ENCODE peak calls at places on chromosomes 6 and 20, in four cellular contexts. One of them, this sample, is unnamed.

GRCh38 chr6:83354747-83355146 is 76.1 kb downstream of the ME1 start:
- DNase-seq in H1: no peak
- DNase-seq in IMR-90: peak
- DNase-seq in H9: no peak
- DNase-seq in this sample: no peak

GRCh38 chr6:105429676-105430075 is 26.8 kb upstream of the PREP start:
- DNase-seq in H1: no peak
- DNase-seq in IMR-90: peak
- DNase-seq in H9: no peak
- DNase-seq in this sample: no peak

GRCh38 chr6:10685092-10685769 is 9.2 kb downstream of the C6orf52 start:
- DNase-seq in H1: no peak
- DNase-seq in IMR-90: no peak
- DNase-seq in H9: no peak
- DNase-seq in this sample: no peak

GRCh38 chr20:1802385-1803215 is 92.6 kb upstream of the SIRPA start:
- DNase-seq in H1: no peak
- DNase-seq in IMR-90: peak
- DNase-seq in H9: peak
- DNase-seq in this sample: peak

GRCh38 chr6:27754408-27754782 is 157.8 kb downstream of the OR2B2 start:
- DNase-seq in H1: no peak
- DNase-seq in IMR-90: no peak
- DNase-seq in H9: no peak
- DNase-seq in this sample: no peak

GRCh38 chr20:57040924-57041323 is 225.5 kb downstream of the BMP7 start:
- DNase-seq in H1: no peak
- DNase-seq in IMR-90: peak
- DNase-seq in H9: no peak
- DNase-seq in this sample: no peak

GRCh38 chr6:100160913-100161312 is 166.9 kb upstream of the MCHR2 start:
- DNase-seq in H1: peak
- DNase-seq in IMR-90: no peak
- DNase-seq in H9: peak
- DNase-seq in this sample: peak

GRCh38 chr20:16459019-16459700 is 114.1 kb downstream of the KIF16B start:
- DNase-seq in H1: no peak
- DNase-seq in IMR-90: peak
- DNase-seq in H9: no peak
- DNase-seq in this sample: peak

GRCh38 chr20:3871549-3872265 is 17.5 kb upstream of the PANK2 start:
- DNase-seq in H1: no peak
- DNase-seq in IMR-90: no peak
- DNase-seq in H9: no peak
- DNase-seq in this sample: peak

GRCh38 chr20:63706027-63706695 is 1.6 kb downstream of the ARFRP1 start:
- DNase-seq in H1: no peak
- DNase-seq in IMR-90: no peak
- DNase-seq in H9: no peak
- DNase-seq in this sample: no peak

GRCh38 chr20:35009665-35010328 is 54.1 kb downstream of the MYH7B start:
- DNase-seq in H1: no peak
- DNase-seq in IMR-90: no peak
- DNase-seq in H9: peak
- DNase-seq in this sample: no peak

GRCh38 chr6:123529058-123529457 is 107.7 kb downstream of the TRDN start:
- DNase-seq in H1: no peak
- DNase-seq in IMR-90: no peak
- DNase-seq in H9: no peak
- DNase-seq in this sample: no peak

GRCh38 chr6:56022678-56023077 is 147.3 kb upstream of the BMP5 start:
- DNase-seq in H1: no peak
- DNase-seq in IMR-90: no peak
- DNase-seq in H9: no peak
- DNase-seq in this sample: no peak

GRCh38 chr6:2850480-2851150 is 9.0 kb upstream of the SERPINB1 start:
- DNase-seq in H1: no peak
- DNase-seq in IMR-90: peak
- DNase-seq in H9: no peak
- DNase-seq in this sample: peak

GRCh38 chr6:122389704-122390103 is 9.7 kb upstream of the HSF2 start:
- DNase-seq in H1: no peak
- DNase-seq in IMR-90: peak
- DNase-seq in H9: no peak
- DNase-seq in this sample: peak

GRCh38 chr20:1637755-1638154 is 17.9 kb upstream of the SIRPB1 start:
- DNase-seq in H1: no peak
- DNase-seq in IMR-90: no peak
- DNase-seq in H9: no peak
- DNase-seq in this sample: no peak

GRCh38 chr20:58691773-58692578 is 624 bp upstream of the NPEPL1 start:
- DNase-seq in H1: no peak
- DNase-seq in IMR-90: no peak
- DNase-seq in H9: peak
- DNase-seq in this sample: peak

GRCh38 chr20:63024573-63025392 is 18.0 kb upstream of the BHLHE23 start:
- DNase-seq in H1: no peak
- DNase-seq in IMR-90: no peak
- DNase-seq in H9: peak
- DNase-seq in this sample: no peak

GRCh38 chr6:101386982-101387381 is 6.5 kb upstream of the GRIK2 start:
- DNase-seq in H1: no peak
- DNase-seq in IMR-90: no peak
- DNase-seq in H9: peak
- DNase-seq in this sample: peak

GRCh38 chr6:163897030-163897429 is 482.5 kb downstream of the QKI start:
- DNase-seq in H1: no peak
- DNase-seq in IMR-90: peak
- DNase-seq in H9: no peak
- DNase-seq in this sample: no peak

GRCh38 chr6:14228571-14228970 is 111.0 kb downstream of the CD83 start:
- DNase-seq in H1: no peak
- DNase-seq in IMR-90: peak
- DNase-seq in H9: no peak
- DNase-seq in this sample: no peak

GRCh38 chr20:17936791-17937687 is 31.6 kb downstream of the SNX5 start:
- DNase-seq in H1: no peak
- DNase-seq in IMR-90: peak
- DNase-seq in H9: no peak
- DNase-seq in this sample: peak

GRCh38 chr6:7727951-7728854 is 2.3 kb downstream of the BMP6 start:
- DNase-seq in H1: no peak
- DNase-seq in IMR-90: no peak
- DNase-seq in H9: peak
- DNase-seq in this sample: peak

GRCh38 chr6:12479885-12480284 is 189.7 kb downstream of the EDN1 start:
- DNase-seq in H1: no peak
- DNase-seq in IMR-90: peak
- DNase-seq in H9: no peak
- DNase-seq in this sample: no peak

GRCh38 chr6:136655251-136656014 is 105.2 kb upstream of the MAP7 start:
- DNase-seq in H1: no peak
- DNase-seq in IMR-90: no peak
- DNase-seq in H9: no peak
- DNase-seq in this sample: no peak

GRCh38 chr6:37100740-37101139 is 69.2 kb upstream of the PIM1 start:
- DNase-seq in H1: no peak
- DNase-seq in IMR-90: no peak
- DNase-seq in H9: no peak
- DNase-seq in this sample: no peak

GRCh38 chr6:7647504-7647903 is 57.5 kb downstream of the SNRNP48 start:
- DNase-seq in H1: no peak
- DNase-seq in IMR-90: no peak
- DNase-seq in H9: no peak
- DNase-seq in this sample: no peak

GRCh38 chr20:32891926-32892660 is 33.4 kb downstream of the EFCAB8 start:
- DNase-seq in H1: no peak
- DNase-seq in IMR-90: no peak
- DNase-seq in H9: no peak
- DNase-seq in this sample: no peak
- H3K56ac ChIP-seq in H1: no peak
- H3K56ac ChIP-seq in IMR-90: no peak
- H3K56ac ChIP-seq in H9: no peak
- H3K56ac ChIP-seq in this sample: no peak

GRCh38 chr6:151119823-151120524 is 119.8 kb upstream of the AKAP12 start:
- DNase-seq in H1: no peak
- DNase-seq in IMR-90: no peak
- DNase-seq in H9: no peak
- DNase-seq in this sample: no peak

GRCh38 chr6:151121900-151122299 is 117.9 kb upstream of the AKAP12 start:
- DNase-seq in H1: no peak
- DNase-seq in IMR-90: no peak
- DNase-seq in H9: no peak
- DNase-seq in this sample: no peak

GRCh38 chr6:151113641-151114040 is 126.1 kb upstream of the AKAP12 start:
- DNase-seq in H1: no peak
- DNase-seq in IMR-90: no peak
- DNase-seq in H9: no peak
- DNase-seq in this sample: no peak

GRCh38 chr6:151118453-151119123 is 121.2 kb upstream of the AKAP12 start:
- DNase-seq in H1: no peak
- DNase-seq in IMR-90: no peak
- DNase-seq in H9: no peak
- DNase-seq in this sample: no peak
- H4K5ac ChIP-seq in H1: no peak
- H4K5ac ChIP-seq in IMR-90: no peak
- H4K5ac ChIP-seq in H9: no peak
- H4K5ac ChIP-seq in this sample: no peak

DNA sequence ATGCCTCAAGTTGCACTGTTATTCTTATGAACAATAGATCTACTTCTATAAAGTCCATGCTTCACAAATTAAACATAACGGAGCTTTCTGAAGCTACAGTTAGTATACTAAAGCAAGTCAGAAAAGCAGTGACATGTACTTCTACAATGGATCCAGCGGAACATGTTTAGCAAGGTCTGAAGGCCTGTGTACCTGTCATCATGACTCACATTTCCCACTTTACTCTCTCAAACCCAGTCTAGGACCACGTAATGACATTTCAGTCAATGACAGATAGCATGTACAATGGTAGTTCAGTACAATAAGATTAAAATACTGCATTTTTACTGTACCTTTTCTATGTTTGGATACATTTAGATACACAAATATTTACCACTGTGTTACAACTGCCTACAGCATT is 132.1 kb downstream of the MMS22L start:
- DNase-seq in H1: no peak
- DNase-seq in IMR-90: no peak
- DNase-seq in H9: no peak
- DNase-seq in this sample: no peak
- H3K56ac ChIP-seq in H1: no peak
- H3K56ac ChIP-seq in IMR-90: no peak
- H3K56ac ChIP-seq in H9: no peak
- H3K56ac ChIP-seq in this sample: no peak

GRCh38 chr6:1834641-1835516 is 225.2 kb downstream of the FOXC1 start:
- DNase-seq in H1: no peak
- DNase-seq in IMR-90: no peak
- DNase-seq in H9: no peak
- DNase-seq in this sample: peak
- H4K5ac ChIP-seq in H1: no peak
- H4K5ac ChIP-seq in IMR-90: no peak
- H4K5ac ChIP-seq in H9: no peak
- H4K5ac ChIP-seq in this sample: no peak

DNA sequence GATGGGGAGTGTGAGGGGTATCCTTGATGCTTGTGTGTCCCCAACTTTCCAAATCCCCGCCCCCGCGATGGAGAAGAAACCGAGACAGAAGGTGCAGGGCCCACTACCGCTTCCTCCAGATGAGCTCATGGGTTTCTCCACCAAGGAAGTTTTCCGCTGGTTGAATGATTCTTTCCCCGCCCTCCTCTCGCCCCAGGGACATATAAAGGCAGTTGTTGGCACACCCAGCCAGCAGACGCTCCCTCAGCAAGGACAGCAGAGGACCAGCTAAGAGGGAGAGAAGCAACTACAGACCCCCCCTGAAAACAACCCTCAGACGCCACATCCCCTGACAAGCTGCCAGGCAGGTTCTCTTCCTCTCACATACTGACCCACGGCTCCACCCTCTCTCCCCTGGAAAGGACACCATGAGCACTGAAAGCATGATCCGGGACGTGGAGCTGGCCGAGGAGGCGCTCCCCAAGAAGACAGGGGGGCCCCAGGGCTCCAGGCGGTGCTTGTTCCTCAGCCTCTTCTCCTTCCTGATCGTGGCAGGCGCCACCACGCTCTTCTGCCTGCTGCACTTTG is at the start of gene TNF:
- DNase-seq in H1: no peak
- DNase-seq in IMR-90: no peak
- DNase-seq in H9: no peak
- DNase-seq in this sample: no peak
- H3K56ac ChIP-seq in H1: no peak
- H3K56ac ChIP-seq in IMR-90: no peak
- H3K56ac ChIP-seq in H9: no peak
- H3K56ac ChIP-seq in this sample: no peak

DNA sequence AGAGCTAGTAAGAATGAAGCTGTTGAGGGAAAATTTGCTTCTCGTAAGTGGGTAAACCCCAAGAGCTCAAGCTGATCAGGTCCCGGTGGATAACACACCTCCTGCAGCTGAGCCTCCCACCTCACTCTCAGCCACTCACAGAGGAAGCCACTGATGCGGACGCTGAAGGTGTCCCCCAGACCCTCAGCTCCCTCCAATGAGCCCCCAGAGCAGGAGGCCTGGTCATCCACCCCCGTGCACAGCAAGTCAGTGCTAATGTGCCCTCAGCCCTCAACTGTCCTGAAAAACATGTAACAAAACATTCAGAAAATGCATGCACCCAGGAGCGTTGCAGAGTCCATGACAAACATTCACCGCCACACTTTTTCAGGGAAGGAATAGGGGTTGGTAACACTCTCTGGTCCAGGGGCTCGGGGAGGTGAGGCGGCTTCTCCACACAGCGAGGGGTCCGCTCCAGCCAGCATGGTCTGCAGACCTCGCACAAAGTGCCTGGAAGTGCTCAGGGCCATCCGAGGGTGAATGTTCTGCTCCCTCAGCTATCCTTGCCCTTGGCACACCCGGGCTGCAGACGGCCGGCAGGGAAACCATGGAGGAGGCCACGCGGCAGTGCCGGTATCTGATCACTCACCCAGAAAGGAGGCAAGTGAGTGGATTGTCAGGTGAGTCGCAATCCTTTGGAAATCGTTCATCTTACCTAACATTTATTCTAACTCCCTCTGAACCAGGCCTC is 62.1 kb downstream of the DLL1 start:
- DNase-seq in H1: no peak
- DNase-seq in IMR-90: no peak
- DNase-seq in H9: no peak
- DNase-seq in this sample: no peak
- H4K5ac ChIP-seq in H1: no peak
- H4K5ac ChIP-seq in IMR-90: no peak
- H4K5ac ChIP-seq in H9: no peak
- H4K5ac ChIP-seq in this sample: no peak

GRCh38 chr6:65998544-65998943 is 291.5 kb upstream of the EYS start:
- DNase-seq in H1: no peak
- DNase-seq in IMR-90: no peak
- DNase-seq in H9: no peak
- DNase-seq in this sample: no peak

GRCh38 chr6:65999288-65999791 is 292.3 kb upstream of the EYS start:
- DNase-seq in H1: no peak
- DNase-seq in IMR-90: no peak
- DNase-seq in H9: no peak
- DNase-seq in this sample: no peak

GRCh38 chr6:65997539-65997938 is 290.5 kb upstream of the EYS start:
- DNase-seq in H1: no peak
- DNase-seq in IMR-90: no peak
- DNase-seq in H9: no peak
- DNase-seq in this sample: no peak
- H3K56ac ChIP-seq in H1: no peak
- H3K56ac ChIP-seq in IMR-90: no peak
- H3K56ac ChIP-seq in H9: no peak
- H3K56ac ChIP-seq in this sample: no peak